ENCODE peak calls at places on chromosomes 5 and 9, in nine cellular contexts. X is AG04450; N is lung; Y is HL-60; L is brain microvascular endothelial cell; Q is choroid plexus epithelial cell; D is CD4-positive, alpha-beta T cell; V is tibial artery; E is endothelial cell. S is an unnamed sample.

GRCh38 chr5:71732011-71732410 is 12.9 kb downstream of the CARTPT start:
- DNase-seq in X (no peak), N (no peak), Y (no peak), L (no peak), Q (no peak), D (no peak), V (no peak), E (no peak), S (no peak)

GRCh38 chr5:28344803-28345433 is 1306.5 kb upstream of the CDH9 start:
- DNase-seq in X (no peak), N (no peak), Y (peak), L (peak), Q (peak), D (no peak), V (no peak), E (peak), S (peak)

GRCh38 chr9:76717611-76718010 is 46.6 kb upstream of the PCA3 start:
- DNase-seq in X (no peak), N (no peak), Y (peak), L (no peak), Q (no peak), D (no peak), V (no peak), E (no peak), S (no peak)

GRCh38 chr5:111945535-111945934 is 188.5 kb upstream of the NREP start:
- DNase-seq in X (no peak), N (no peak), Y (no peak), L (peak), Q (peak), D (no peak), V (no peak), E (no peak), S (no peak)

GRCh38 chr5:1781107-1781506 is 18.5 kb downstream of the MRPL36 start:
- DNase-seq in X (no peak), N (no peak), Y (no peak), L (no peak), Q (no peak), D (no peak), V (no peak), E (no peak), S (no peak)

GRCh38 chr9:111066427-111066826 is 28.2 kb upstream of the LPAR1 start:
- DNase-seq in X (no peak), N (no peak), Y (no peak), L (no peak), Q (no peak), D (no peak), V (no peak), E (no peak), S (no peak)

GRCh38 chr9:78756813-78757510 is 460.0 kb downstream of the PSAT1 start:
- DNase-seq in X (no peak), N (no peak), Y (no peak), L (no peak), Q (no peak), D (no peak), V (no peak), E (no peak), S (no peak)

GRCh38 chr5:10894445-10895054 is 133.5 kb upstream of the DAP start:
- DNase-seq in X (no peak), N (no peak), Y (no peak), L (no peak), Q (no peak), D (no peak), V (no peak), E (no peak), S (peak)

GRCh38 chr9:130860458-130861316 is 25.6 kb downstream of the ABL1 start:
- DNase-seq in X (peak), N (peak), Y (no peak), L (peak), Q (peak), D (no peak), V (peak), E (no peak), S (no peak)
- TF ChIP-seq CTCF in X (peak), N (no peak), Y (no peak), L (peak), Q (peak), D (no peak), V (peak), E (no peak), S (no peak)

GRCh38 chr5:58496488-58496887 is 5.3 kb downstream of the GAPT start:
- DNase-seq in X (no peak), N (no peak), Y (no peak), L (no peak), Q (no peak), D (no peak), V (no peak), E (no peak), S (no peak)
- TF ChIP-seq CTCF in X (peak), N (no peak), Y (no peak), L (peak), Q (peak), D (no peak), V (no peak), E (peak), S (peak)

DNA sequence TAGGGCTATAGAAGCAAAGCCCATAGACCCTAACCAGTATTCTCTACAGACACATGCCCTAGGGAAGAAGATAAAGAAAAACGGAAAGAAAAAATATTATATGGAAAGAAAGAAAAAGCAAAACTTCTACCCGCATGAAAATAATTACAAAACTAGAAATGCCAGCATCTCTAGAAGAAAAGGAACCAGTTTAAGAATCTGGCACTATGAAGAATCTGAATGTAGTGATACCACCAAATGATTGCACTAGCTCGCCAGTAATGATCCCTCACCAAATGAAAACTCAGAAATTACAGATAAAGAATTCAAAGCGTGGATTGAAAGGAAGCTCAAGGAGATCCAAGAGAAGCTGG is 341.9 kb upstream of the GRIA1 start:
- DNase-seq in X (no peak), N (no peak), Y (no peak), L (no peak), Q (no peak), D (no peak), V (no peak), E (no peak), S (no peak)
- TF ChIP-seq CTCF in X (no peak), N (no peak), Y (no peak), L (no peak), Q (no peak), D (no peak), V (no peak), E (no peak), S (no peak)

DNA sequence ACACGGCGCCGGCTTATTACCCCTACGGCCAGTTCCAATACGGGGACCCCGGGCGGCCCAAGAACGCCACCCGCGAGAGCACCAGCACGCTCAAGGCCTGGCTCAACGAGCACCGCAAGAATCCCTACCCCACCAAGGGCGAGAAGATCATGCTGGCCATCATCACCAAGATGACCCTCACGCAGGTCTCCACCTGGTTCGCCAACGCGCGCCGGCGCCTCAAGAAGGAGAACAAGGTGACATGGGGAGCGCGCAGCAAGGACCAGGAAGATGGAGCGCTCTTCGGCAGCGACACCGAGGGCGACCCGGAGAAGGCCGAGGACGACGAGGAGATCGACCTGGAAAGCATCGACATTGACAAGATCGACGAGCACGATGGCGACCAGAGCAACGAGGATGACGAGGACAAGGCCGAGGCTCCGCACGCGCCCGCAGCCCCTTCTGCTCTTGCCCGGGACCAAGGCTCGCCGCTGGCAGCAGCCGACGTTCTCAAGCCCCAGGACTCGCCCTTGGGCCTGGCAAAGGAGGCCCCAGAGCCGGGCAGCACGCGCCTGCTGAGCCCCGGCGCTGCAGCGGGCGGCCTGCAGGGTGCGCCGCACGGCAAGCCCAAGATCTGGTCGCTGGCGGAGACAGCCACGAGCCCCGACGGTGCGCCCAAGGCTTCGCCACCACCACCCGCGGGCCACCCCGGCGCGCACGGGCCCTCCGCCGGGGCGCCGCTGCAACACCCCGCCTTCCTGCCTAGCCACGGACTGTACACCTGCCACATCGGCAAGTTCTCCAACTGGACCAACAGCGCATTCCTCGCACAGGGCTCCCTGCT is 3.9 kb downstream of the IRX1 start:
- DNase-seq in X (no peak), N (no peak), Y (no peak), L (no peak), Q (no peak), D (no peak), V (no peak), E (peak), S (peak)
- TF ChIP-seq CTCF in X (no peak), N (no peak), Y (no peak), L (no peak), Q (no peak), D (no peak), V (no peak), E (peak), S (peak)

GRCh38 chr9:129879103-129879699 is 43.9 kb downstream of the USP20 start:
- DNase-seq in X (no peak), N (no peak), Y (no peak), L (no peak), Q (no peak), D (no peak), V (no peak), E (no peak), S (no peak)
- TF ChIP-seq CTCF in X (no peak), N (no peak), Y (no peak), L (no peak), Q (no peak), D (no peak), V (no peak), E (no peak), S (no peak)

GRCh38 chr9:68779558-68780376 is 74.7 kb downstream of the PIP5K1B start:
- DNase-seq in X (peak), N (peak), Y (peak), L (peak), Q (peak), D (peak), V (peak), E (peak), S (peak)
- TF ChIP-seq CTCF in X (no peak), N (peak), Y (no peak), L (peak), Q (no peak), D (peak), V (peak), E (no peak), S (no peak)

DNA sequence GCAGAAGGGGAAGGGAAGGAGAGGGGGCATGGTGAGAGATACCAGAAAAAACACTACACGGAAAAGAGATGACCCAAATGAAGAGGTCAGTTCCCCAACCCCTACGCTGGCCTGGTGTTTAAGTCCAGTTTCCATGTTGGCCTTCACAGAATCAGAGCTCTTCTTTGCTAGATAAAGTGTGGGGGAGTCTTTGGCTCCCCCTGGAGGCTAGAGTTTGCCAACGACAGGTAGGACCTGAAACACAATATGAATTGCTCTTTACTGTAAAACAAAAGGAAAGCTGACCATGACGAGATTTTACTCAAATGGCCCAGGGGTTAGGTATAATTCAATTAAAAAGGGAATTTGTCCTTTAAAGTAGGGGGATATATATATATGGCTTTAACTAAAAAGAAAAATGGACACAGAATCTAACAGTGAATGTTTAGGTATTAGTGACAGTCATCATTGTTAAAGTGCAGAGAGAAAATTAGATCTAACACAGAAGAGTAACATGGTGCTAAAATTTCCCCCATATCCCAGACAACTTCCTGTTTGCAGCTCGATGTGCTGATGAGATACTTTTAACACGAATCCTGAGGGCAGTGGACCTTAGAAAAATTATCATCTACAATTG is 92.0 kb downstream of the SV2C start:
- DNase-seq in X (peak), N (peak), Y (peak), L (peak), Q (peak), D (peak), V (no peak), E (peak), S (peak)
- TF ChIP-seq CTCF in X (peak), N (peak), Y (peak), L (peak), Q (peak), D (peak), V (peak), E (peak), S (peak)

DNA sequence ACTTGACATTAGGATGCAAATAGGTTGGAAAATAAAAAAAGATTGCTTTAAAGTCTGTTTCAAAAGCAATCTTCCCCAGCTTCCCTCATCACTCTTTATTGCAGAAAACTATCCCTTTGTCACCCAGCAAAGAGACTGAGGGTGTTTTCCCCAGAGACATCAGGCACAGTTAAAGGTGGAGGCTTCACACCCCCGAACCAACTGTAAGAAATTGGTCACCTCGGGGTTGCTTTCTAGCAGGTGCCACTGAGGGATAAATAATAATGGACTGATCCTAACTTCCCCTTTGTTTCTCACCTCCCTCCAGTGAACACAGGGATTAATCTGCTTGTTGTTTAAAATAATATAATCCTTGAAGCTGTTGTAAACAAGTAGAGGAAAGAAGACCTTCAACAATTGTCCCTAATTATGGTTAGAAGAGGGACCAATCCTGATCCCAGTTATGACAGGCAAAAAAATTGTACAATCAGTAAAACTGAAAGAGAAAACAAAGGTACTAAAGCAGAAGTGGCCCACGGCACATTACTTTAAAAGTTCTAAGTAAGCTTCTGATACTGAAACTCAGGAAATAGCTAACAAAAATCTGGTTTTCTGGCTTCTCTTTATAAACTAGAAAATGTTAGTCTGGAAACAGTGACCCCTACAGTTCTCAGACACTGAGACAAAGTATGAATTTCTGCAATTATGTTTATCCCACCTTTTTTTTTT is 6.6 kb upstream of the PCSK1 start:
- DNase-seq in X (no peak), N (no peak), Y (no peak), L (no peak), Q (peak), D (no peak), V (no peak), E (no peak), S (no peak)
- TF ChIP-seq CTCF in X (peak), N (no peak), Y (no peak), L (peak), Q (no peak), D (no peak), V (no peak), E (peak), S (no peak)

GRCh38 chr5:103973669-103974068 is 411.1 kb upstream of the NUDT12 start:
- DNase-seq in X (no peak), N (no peak), Y (no peak), L (no peak), Q (peak), D (no peak), V (no peak), E (no peak), S (no peak)
- TF ChIP-seq CTCF in X (peak), N (no peak), Y (no peak), L (peak), Q (peak), D (no peak), V (no peak), E (peak), S (no peak)

GRCh38 chr5:144485540-144485939 is 314.9 kb downstream of the KCTD16 start:
- DNase-seq in X (no peak), N (no peak), Y (no peak), L (no peak), Q (no peak), D (no peak), V (no peak), E (no peak), S (no peak)

GRCh38 chr5:144484124-144484897 is 313.6 kb downstream of the KCTD16 start:
- DNase-seq in X (peak), N (no peak), Y (no peak), L (peak), Q (peak), D (no peak), V (no peak), E (no peak), S (no peak)

GRCh38 chr5:144487761-144488160 is 317.1 kb downstream of the KCTD16 start:
- DNase-seq in X (no peak), N (no peak), Y (no peak), L (no peak), Q (no peak), D (no peak), V (no peak), E (no peak), S (no peak)

GRCh38 chr5:144487207-144487606 is 316.5 kb downstream of the KCTD16 start:
- DNase-seq in X (no peak), N (no peak), Y (no peak), L (no peak), Q (no peak), D (no peak), V (no peak), E (no peak), S (no peak)
- TF ChIP-seq CTCF in X (peak), N (no peak), Y (no peak), L (peak), Q (peak), D (no peak), V (no peak), E (no peak), S (no peak)

S was measured in nephron progenitor cell.